ENCODE peak calls at places on chromosomes 13 and 19, in five cellular contexts. E is left lung; A is NCI-H460; Y is cardiac fibroblast; R is naive thymus-derived CD8-positive, alpha-beta T cell. B is an unnamed sample.

GRCh38 chr19:17532116-17532515 is 20.7 kb downstream of the PGLS start:
- DNase-seq in E (no peak), R (no peak), A (no peak), Y (no peak), B (no peak)

GRCh38 chr19:39212377-39212742 is 8.3 kb upstream of the SYCN start:
- DNase-seq in A (peak; percentile 17), Y (no peak), E (peak; percentile 44), R (peak; percentile 60), B (no peak)

GRCh38 chr19:5281588-5281987 is 59.0 kb downstream of the PTPRS start:
- DNase-seq in Y (peak; percentile 68), R (no peak), A (no peak), E (no peak), B (no peak)

GRCh38 chr19:56554272-56554869 is 12.9 kb upstream of the ZNF470 start:
- DNase-seq in Y (no peak), R (no peak), A (no peak), E (no peak), B (no peak)

GRCh38 chr19:21915411-21915810 is 79.4 kb upstream of the ZNF43 start:
- DNase-seq in R (no peak), A (no peak), E (no peak), Y (no peak), B (no peak)

GRCh38 chr13:89163081-89163480 is 1491.9 kb downstream of the SLITRK5 start:
- DNase-seq in R (no peak), A (no peak), E (no peak), Y (no peak), B (no peak)

GRCh38 chr13:104140557-104140956 is 1074.3 kb upstream of the SLC10A2 start:
- DNase-seq in A (no peak), Y (no peak), E (no peak), R (no peak), B (no peak)

GRCh38 chr13:52003551-52003950 is 7.7 kb downstream of the ATP7B start:
- DNase-seq in E (no peak), Y (no peak), A (no peak), R (no peak), B (no peak)

GRCh38 chr13:107192289-107192688 is 624.4 kb upstream of the ARGLU1 start:
- DNase-seq in A (no peak), Y (no peak), E (peak; percentile 75), R (no peak), B (no peak)

GRCh38 chr19:55373993-55374757 is 2.5 kb upstream of the TMEM190 start:
- DNase-seq in R (no peak), A (no peak), E (no peak), Y (peak; percentile 64), B (no peak)

GRCh38 chr13:58619396-58620113 is 988.0 kb downstream of the PCDH17 start:
- DNase-seq in E (no peak), Y (no peak), R (no peak), A (no peak), B (no peak)

GRCh38 chr19:43700368-43701015 is 15.4 kb upstream of the IRGC start:
- DNase-seq in R (peak; percentile 8), E (peak; percentile 71), Y (peak; percentile 79), A (peak; percentile 37), B (no peak)

GRCh38 chr13:30158774-30159445 is 148.4 kb downstream of the KATNAL1 start:
- DNase-seq in E (no peak), Y (peak; percentile 61), R (peak; percentile 34), A (no peak), B (no peak)

GRCh38 chr19:55452381-55453325 is 8.8 kb downstream of the ISOC2 start:
- DNase-seq in Y (peak; percentile 81), E (no peak), A (peak; percentile 7), R (peak; percentile 36), B (no peak)

GRCh38 chr19:18860302-18860700 is 28.5 kb downstream of the UPF1 start:
- DNase-seq in E (no peak), A (no peak), Y (no peak), R (no peak), B (peak; percentile 44)

GRCh38 chr19:30118760-30119159 is 176.7 kb downstream of the URI1 start:
- DNase-seq in R (no peak), A (no peak), E (no peak), Y (no peak), B (no peak)

GRCh38 chr13:80547885-80548284 is 207.0 kb upstream of the SPRY2 start:
- DNase-seq in Y (peak; percentile 83), A (no peak), E (no peak), R (no peak), B (no peak)

GRCh38 chr19:35642798-35643254 is 1.3 kb downstream of the ETV2 start:
- DNase-seq in E (peak; percentile 40), Y (no peak), A (no peak), R (no peak), B (no peak)

GRCh38 chr19:5395996-5396939 is 55.7 kb upstream of the PTPRS start:
- DNase-seq in Y (no peak), A (no peak), R (no peak), E (no peak), B (no peak)

GRCh38 chr19:35828694-35829301 is 16.2 kb upstream of the PRODH2 start:
- DNase-seq in A (peak; percentile 69), Y (peak; percentile 68), R (peak; percentile 39), E (peak; percentile 59), B (peak; percentile 67)

GRCh38 chr13:32246468-32246867 is 68.7 kb downstream of the ZAR1L start:
- DNase-seq in E (peak; percentile 57), R (peak; percentile 4), Y (peak; percentile 86), A (peak; percentile 52), B (peak; percentile 59)

GRCh38 chr19:1015782-1016646 is 4.9 kb downstream of the TMEM259 start:
- DNase-seq in E (no peak), Y (no peak), R (no peak), A (no peak), B (no peak)

GRCh38 chr19:8578642-8579265 is 1.5 kb upstream of the MYO1F start:
- DNase-seq in E (peak; percentile 76), Y (peak; percentile 69), R (peak; percentile 79), A (peak; percentile 47), B (peak; percentile 75)

GRCh38 chr13:26968431-26969335 is 202.9 kb downstream of the USP12 start:
- DNase-seq in Y (no peak), R (no peak), E (no peak), A (no peak), B (peak; percentile 84)

GRCh38 chr13:24254151-24254810 is 55.1 kb upstream of the C1QTNF9 start:
- DNase-seq in E (peak; percentile 66), Y (peak; percentile 68), A (no peak), R (peak; percentile 70), B (no peak)

GRCh38 chr19:2624537-2625091 is 77.9 kb downstream of the GNG7 start:
- DNase-seq in A (no peak), E (peak; percentile 64), Y (no peak), R (no peak), B (peak; percentile 76)

GRCh38 chr19:16889429-16889882 is 657 bp downstream of the F2RL3 start:
- DNase-seq in R (no peak), Y (no peak), E (no peak), A (no peak), B (no peak)

GRCh38 chr19:12484011-12484370 is 625 bp downstream of the ZNF709 start:
- DNase-seq in Y (peak; percentile 6), E (no peak), A (no peak), R (no peak), B (no peak)

GRCh38 chr19:43438291-43439162 is 23.8 kb downstream of the TEX101 start:
- DNase-seq in Y (peak; percentile 82), E (no peak), A (peak; percentile 47), R (no peak), B (no peak)

GRCh38 chr19:56507446-56508281 is at the start of gene ZNF471:
- DNase-seq in A (peak; percentile 93), E (peak; percentile 98), R (peak; percentile 95), Y (peak; percentile 99), B (peak; percentile 96)

GRCh38 chr13:85408415-85408814 is 390.8 kb downstream of the SLITRK6 start:
- DNase-seq in A (no peak), E (no peak), R (no peak), Y (no peak), B (no peak)

GRCh38 chr19:40693896-40694295 is 3.4 kb upstream of the NUMBL start:
- DNase-seq in E (no peak), Y (no peak), A (no peak), R (no peak), B (no peak)

GRCh38 chr19:13339869-13340268 is 166.4 kb downstream of the CACNA1A start:
- DNase-seq in A (no peak), R (no peak), E (no peak), Y (no peak), B (no peak)

GRCh38 chr19:17289489-17289888 is 7.8 kb downstream of the ANKLE1 start:
- DNase-seq in E (peak; percentile 65), R (peak; percentile 17), Y (peak; percentile 96), A (peak; percentile 36), B (no peak)

GRCh38 chr19:16684216-16684615 is 23.3 kb downstream of the TMEM38A start:
- DNase-seq in A (no peak), R (no peak), E (no peak), Y (no peak), B (no peak)

GRCh38 chr13:98492335-98493034 is 84.4 kb downstream of the STK24 start:
- DNase-seq in A (peak; percentile 54), E (no peak), Y (no peak), R (no peak), B (no peak)

GRCh38 chr13:99614465-99614885 is 113.2 kb downstream of the TM9SF2 start:
- DNase-seq in A (peak; percentile 29), E (no peak), R (peak; percentile 18), Y (peak; percentile 27), B (peak; percentile 72)

GRCh38 chr19:41595258-41595889 is 19.4 kb downstream of the CEACAM21 start:
- DNase-seq in R (peak; percentile 72), E (no peak), A (peak; percentile 68), Y (peak; percentile 87), B (peak; percentile 58)

GRCh38 chr13:78875792-78876580 is 217.0 kb upstream of the OBI1 start:
- DNase-seq in R (no peak), Y (no peak), E (no peak), A (no peak), B (peak; percentile 67)

GRCh38 chr19:1354496-1355257 is 29.0 kb upstream of the NDUFS7 start:
- DNase-seq in E (peak; percentile 91), R (peak; percentile 84), A (peak; percentile 74), Y (peak; percentile 91), B (peak; percentile 94)